ENCODE peak calls at places on chromosomes 11 and 22, in ten cellular contexts. J, H, L, N, Y, V, M, U, P and C are unnamed samples.

GRCh38 chr22:27220349-27220748 is 563.0 kb downstream of the MIAT start:
- DNase-seq in J (no peak), H (no peak), L (no peak), N (no peak), Y (no peak), V (no peak), M (peak; percentile 89), U (no peak), P (no peak), C (no peak)

GRCh38 chr11:57476883-57477506 is 16.7 kb downstream of the RTN4RL2 start:
- DNase-seq in J (no peak), H (no peak), L (no peak), N (peak; percentile 84), Y (peak; percentile 51), V (peak; percentile 59), M (peak; percentile 17), U (no peak), P (peak; percentile 60), C (no peak)

GRCh38 chr11:19378814-19379213 is 138.1 kb upstream of the E2F8 start:
- DNase-seq in J (no peak), H (no peak), L (no peak), N (no peak), Y (no peak), V (no peak), M (no peak), U (no peak), P (no peak), C (no peak)

GRCh38 chr11:41308286-41308685 is 151.2 kb downstream of the LRRC4C start:
- DNase-seq in J (no peak), H (no peak), L (no peak), N (no peak), Y (no peak), V (no peak), M (no peak), U (no peak), P (no peak), C (no peak)

GRCh38 chr11:43676933-43677332 is 3.6 kb upstream of the HSD17B12 start:
- DNase-seq in J (no peak), H (no peak), L (no peak), N (no peak), Y (no peak), V (no peak), M (no peak), U (no peak), P (no peak), C (no peak)

GRCh38 chr11:66743271-66743968 is 14.4 kb upstream of the SPTBN2 start:
- DNase-seq in J (no peak), H (no peak), L (peak; percentile 83), N (no peak), Y (peak; percentile 79), V (peak; percentile 87), M (no peak), U (no peak), P (no peak), C (no peak)

GRCh38 chr22:39466228-39467006 is 9.6 kb downstream of the MGAT3 start:
- DNase-seq in J (no peak), H (no peak), L (no peak), N (peak; percentile 79), Y (no peak), V (no peak), M (no peak), U (no peak), P (no peak), C (no peak)

GRCh38 chr11:67507891-67508485 is at the start of gene CDK2AP2:
- DNase-seq in J (peak; percentile 99), H (peak; percentile 98), L (peak; percentile 99), N (peak; percentile 100), Y (peak; percentile 100), V (peak; percentile 100), M (peak; percentile 100), U (peak; percentile 98), P (peak; percentile 100), C (peak; percentile 98)

GRCh38 chr22:50727678-50728522 is 10.1 kb upstream of the ACR start:
- DNase-seq in J (no peak), H (no peak), L (no peak), N (peak; percentile 72), Y (no peak), V (no peak), M (no peak), U (no peak), P (no peak), C (no peak)

GRCh38 chr11:73186294-73186850 is 31.7 kb upstream of the P2RY2 start:
- DNase-seq in J (no peak), H (no peak), L (no peak), N (no peak), Y (no peak), V (no peak), M (no peak), U (no peak), P (no peak), C (no peak)

GRCh38 chr22:37726240-37726887 is 29.5 kb downstream of the TRIOBP start:
- DNase-seq in J (no peak), H (no peak), L (no peak), N (no peak), Y (no peak), V (no peak), M (peak; percentile 55), U (no peak), P (no peak), C (peak; percentile 51)

GRCh38 chr11:77854838-77855237 is 33.9 kb downstream of the AAMDC start:
- DNase-seq in J (no peak), H (no peak), L (no peak), N (no peak), Y (no peak), V (no peak), M (no peak), U (no peak), P (no peak), C (no peak)

GRCh38 chr22:27372364-27372763 is 429.2 kb downstream of the MN1 start:
- DNase-seq in J (no peak), H (no peak), L (no peak), N (no peak), Y (no peak), V (no peak), M (no peak), U (no peak), P (no peak), C (no peak)

GRCh38 chr11:3808846-3809623 is 675 bp downstream of the PGAP2 start:
- DNase-seq in J (peak; percentile 62), H (no peak), L (no peak), N (no peak), Y (peak; percentile 34), V (peak; percentile 64), M (peak; percentile 41), U (no peak), P (no peak), C (peak; percentile 67)

GRCh38 chr22:43506487-43506886 is 94.7 kb downstream of the MPPED1 start:
- DNase-seq in J (no peak), H (no peak), L (no peak), N (no peak), Y (no peak), V (no peak), M (no peak), U (no peak), P (no peak), C (no peak)

GRCh38 chr11:92643827-92644226 is 325.6 kb upstream of the MTNR1B start:
- DNase-seq in J (no peak), H (no peak), L (no peak), N (no peak), Y (no peak), V (no peak), M (no peak), U (no peak), P (no peak), C (no peak)

GRCh38 chr22:37564111-37564711 is 3.9 kb downstream of the CDC42EP1 start:
- DNase-seq in J (no peak), H (peak; percentile 30), L (no peak), N (no peak), Y (peak; percentile 61), V (no peak), M (peak; percentile 49), U (no peak), P (no peak), C (no peak)

GRCh38 chr11:65425971-65426838 is 3.6 kb downstream of the NEAT1 start:
- DNase-seq in J (peak; percentile 42), H (no peak), L (no peak), N (no peak), Y (peak; percentile 28), V (peak; percentile 60), M (peak; percentile 89), U (no peak), P (no peak), C (no peak)
- TF ChIP-seq POLR2A in J (no peak), H (no peak), L (peak; percentile 6), N (peak; percentile 50), Y (no peak), V (peak; percentile 43), M (no peak), U (no peak), P (no peak), C (no peak)

GRCh38 chr11:416757-417621 is 2.2 kb upstream of the SIGIRR start:
- DNase-seq in J (no peak), H (no peak), L (no peak), N (peak; percentile 93), Y (no peak), V (peak; percentile 80), M (no peak), U (no peak), P (peak; percentile 62), C (no peak)
- TF ChIP-seq POLR2A in J (no peak), H (no peak), L (no peak), N (no peak), Y (no peak), V (peak; percentile 51), M (no peak), U (no peak), P (no peak), C (no peak)

DNA sequence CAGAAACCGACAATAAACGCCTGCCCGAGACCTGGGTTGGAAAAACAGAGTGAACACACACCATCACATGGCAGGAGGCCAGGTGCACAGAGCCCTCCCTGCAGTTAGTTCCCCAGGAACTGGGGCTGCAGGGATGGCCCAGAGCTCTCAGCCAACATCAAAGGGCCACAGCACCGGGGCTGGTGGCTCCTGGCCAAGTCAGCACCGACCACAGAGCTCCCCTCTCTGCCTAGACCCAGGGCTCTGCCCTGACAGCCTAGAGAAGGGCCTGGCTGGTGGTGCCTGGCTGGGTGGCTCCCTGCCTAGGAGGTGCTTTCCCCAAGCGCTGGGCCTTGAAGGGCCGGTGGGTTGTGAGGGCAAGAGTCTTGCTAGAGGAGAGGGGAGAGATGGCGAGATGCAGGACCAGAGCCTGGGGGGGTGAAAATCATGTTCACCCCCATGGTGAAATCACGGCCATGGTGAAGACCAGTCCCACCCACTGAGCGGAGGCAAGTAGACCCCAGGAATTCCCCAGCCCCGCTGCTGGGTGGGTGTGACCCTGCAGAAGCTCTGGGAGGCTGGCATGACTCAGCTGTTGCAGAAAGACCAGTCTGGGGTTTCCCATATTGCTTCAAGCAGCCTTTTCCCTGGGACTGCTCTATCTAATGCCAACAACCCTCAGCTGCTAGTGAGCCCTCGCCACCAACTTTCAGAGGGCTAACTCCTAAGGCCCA is 7.2 kb upstream of the BID start:
- DNase-seq in J (no peak), H (no peak), L (no peak), N (no peak), Y (peak; percentile 60), V (no peak), M (peak; percentile 94), U (no peak), P (no peak), C (peak; percentile 78)
- TF ChIP-seq POLR2A in J (no peak), H (no peak), L (no peak), N (no peak), Y (no peak), V (no peak), M (no peak), U (no peak), P (no peak), C (no peak)

DNA sequence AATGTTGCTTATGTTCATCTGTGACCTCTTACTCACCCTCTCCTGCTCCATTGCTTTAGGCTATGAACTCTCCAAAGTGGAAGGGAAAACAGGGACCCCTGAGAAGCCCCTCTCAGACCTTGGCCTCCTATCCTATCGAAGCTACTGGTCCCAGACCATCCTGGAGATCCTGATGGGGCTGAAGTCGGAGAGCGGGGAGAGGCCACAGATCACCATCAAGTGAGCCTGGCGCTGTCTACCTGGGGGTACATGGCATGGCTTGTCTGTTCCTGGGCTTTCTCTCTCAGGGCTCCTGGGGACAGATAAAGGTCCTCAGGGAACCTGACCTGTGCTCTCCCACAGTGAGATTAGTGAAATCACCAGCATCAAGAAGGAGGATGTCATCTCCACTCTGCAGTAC is 2.1 kb downstream of the RNASEH2C start:
- DNase-seq in J (no peak), H (no peak), L (no peak), N (no peak), Y (no peak), V (no peak), M (no peak), U (no peak), P (no peak), C (no peak)
- TF ChIP-seq POLR2A in J (no peak), H (no peak), L (no peak), N (no peak), Y (no peak), V (no peak), M (no peak), U (no peak), P (no peak), C (no peak)